ENCODE peak calls at places on chromosomes 4 and X, in nine cellular contexts. One of them, this sample, is unnamed.
A peak's percentile ranks its signal among the peaks of the same experiment; 100 is the strongest.

GRCh38 chrX:20412871-20413486 is 146.3 kb upstream of the RPS6KA3 start:
- DNase-seq in OCI-LY7: peak; percentile 4
- DNase-seq in IMR-90: no peak
- DNase-seq in nephron progenitor cell: no peak
- DNase-seq in left lung: peak; percentile 34
- DNase-seq in coronary artery: no peak
- DNase-seq in lower lobe of right lung: peak; percentile 55
- DNase-seq in B cell: peak; percentile 60
- DNase-seq in AG04449: no peak
- DNase-seq in this sample: peak; percentile 30

GRCh38 chr4:169383724-169384123 is 113.0 kb upstream of the SH3RF1 start:
- DNase-seq in OCI-LY7: no peak
- DNase-seq in IMR-90: peak; percentile 97
- DNase-seq in nephron progenitor cell: no peak
- DNase-seq in left lung: no peak
- DNase-seq in coronary artery: no peak
- DNase-seq in lower lobe of right lung: no peak
- DNase-seq in B cell: no peak
- DNase-seq in AG04449: peak; percentile 98
- DNase-seq in this sample: no peak

GRCh38 chr4:25449270-25449669 is 72.2 kb downstream of the ANAPC4 start:
- DNase-seq in OCI-LY7: no peak
- DNase-seq in IMR-90: no peak
- DNase-seq in nephron progenitor cell: no peak
- DNase-seq in left lung: no peak
- DNase-seq in coronary artery: no peak
- DNase-seq in lower lobe of right lung: no peak
- DNase-seq in B cell: no peak
- DNase-seq in AG04449: no peak
- DNase-seq in this sample: no peak

GRCh38 chr4:76199664-76200211 is 13.9 kb downstream of the SCARB2 start:
- DNase-seq in OCI-LY7: peak; percentile 76
- DNase-seq in IMR-90: peak; percentile 31
- DNase-seq in nephron progenitor cell: no peak
- DNase-seq in left lung: no peak
- DNase-seq in coronary artery: no peak
- DNase-seq in lower lobe of right lung: no peak
- DNase-seq in B cell: peak; percentile 77
- DNase-seq in AG04449: no peak
- DNase-seq in this sample: no peak

GRCh38 chrX:13059676-13060499 is 15.5 kb upstream of the FAM9C start:
- DNase-seq in OCI-LY7: no peak
- DNase-seq in IMR-90: peak; percentile 73
- DNase-seq in nephron progenitor cell: no peak
- DNase-seq in left lung: no peak
- DNase-seq in coronary artery: no peak
- DNase-seq in lower lobe of right lung: no peak
- DNase-seq in B cell: no peak
- DNase-seq in AG04449: no peak
- DNase-seq in this sample: no peak

GRCh38 chrX:10769696-10770619 is 149.6 kb upstream of the MID1 start:
- DNase-seq in OCI-LY7: no peak
- DNase-seq in IMR-90: peak; percentile 61
- DNase-seq in nephron progenitor cell: peak; percentile 19
- DNase-seq in left lung: no peak
- DNase-seq in coronary artery: no peak
- DNase-seq in lower lobe of right lung: no peak
- DNase-seq in B cell: no peak
- DNase-seq in AG04449: no peak
- DNase-seq in this sample: no peak

GRCh38 chrX:20361081-20361889 is 94.6 kb upstream of the RPS6KA3 start:
- DNase-seq in OCI-LY7: no peak
- DNase-seq in IMR-90: peak; percentile 53
- DNase-seq in nephron progenitor cell: no peak
- DNase-seq in left lung: no peak
- DNase-seq in coronary artery: no peak
- DNase-seq in lower lobe of right lung: peak; percentile 48
- DNase-seq in B cell: no peak
- DNase-seq in AG04449: no peak
- DNase-seq in this sample: no peak

GRCh38 chr4:19319607-19320006 is 932.1 kb upstream of the SLIT2 start:
- DNase-seq in OCI-LY7: no peak
- DNase-seq in IMR-90: no peak
- DNase-seq in nephron progenitor cell: no peak
- DNase-seq in left lung: no peak
- DNase-seq in coronary artery: no peak
- DNase-seq in lower lobe of right lung: no peak
- DNase-seq in B cell: no peak
- DNase-seq in AG04449: no peak
- DNase-seq in this sample: no peak

GRCh38 chrX:120647127-120647526 is 17.3 kb upstream of the C1GALT1C1 start:
- DNase-seq in OCI-LY7: no peak
- DNase-seq in IMR-90: no peak
- DNase-seq in nephron progenitor cell: no peak
- DNase-seq in left lung: no peak
- DNase-seq in coronary artery: no peak
- DNase-seq in lower lobe of right lung: no peak
- DNase-seq in B cell: no peak
- DNase-seq in AG04449: no peak
- DNase-seq in this sample: no peak

GRCh38 chr4:95061220-95061619 is 303.5 kb downstream of the BMPR1B start:
- DNase-seq in OCI-LY7: no peak
- DNase-seq in IMR-90: peak; percentile 9
- DNase-seq in nephron progenitor cell: no peak
- DNase-seq in left lung: no peak
- DNase-seq in coronary artery: no peak
- DNase-seq in lower lobe of right lung: no peak
- DNase-seq in B cell: no peak
- DNase-seq in AG04449: peak; percentile 3
- DNase-seq in this sample: no peak

GRCh38 chrX:134688839-134689238 is 30.6 kb upstream of the PLAC1 start:
- DNase-seq in OCI-LY7: no peak
- DNase-seq in IMR-90: peak; percentile 76
- DNase-seq in nephron progenitor cell: no peak
- DNase-seq in left lung: no peak
- DNase-seq in coronary artery: no peak
- DNase-seq in lower lobe of right lung: no peak
- DNase-seq in B cell: no peak
- DNase-seq in AG04449: no peak
- DNase-seq in this sample: no peak

GRCh38 chr4:41655177-41655576 is 93.3 kb downstream of the PHOX2B start:
- DNase-seq in OCI-LY7: no peak
- DNase-seq in IMR-90: peak; percentile 6
- DNase-seq in nephron progenitor cell: no peak
- DNase-seq in left lung: no peak
- DNase-seq in coronary artery: no peak
- DNase-seq in lower lobe of right lung: no peak
- DNase-seq in B cell: no peak
- DNase-seq in AG04449: no peak
- DNase-seq in this sample: no peak

GRCh38 chr4:10893417-10893816 is 208.8 kb upstream of the CLNK start:
- DNase-seq in OCI-LY7: peak; percentile 5
- DNase-seq in IMR-90: no peak
- DNase-seq in nephron progenitor cell: peak; percentile 4
- DNase-seq in left lung: no peak
- DNase-seq in coronary artery: no peak
- DNase-seq in lower lobe of right lung: no peak
- DNase-seq in B cell: peak; percentile 35
- DNase-seq in AG04449: no peak
- DNase-seq in this sample: no peak
- TF ChIP-seq CTCF in OCI-LY7: peak; percentile 64
- TF ChIP-seq CTCF in IMR-90: peak; percentile 8
- TF ChIP-seq CTCF in nephron progenitor cell: peak; percentile 49
- TF ChIP-seq CTCF in left lung: no peak
- TF ChIP-seq CTCF in coronary artery: no peak
- TF ChIP-seq CTCF in lower lobe of right lung: peak; percentile 15
- TF ChIP-seq CTCF in B cell: peak; percentile 65
- TF ChIP-seq CTCF in AG04449: peak; percentile 9
- TF ChIP-seq CTCF in this sample: peak; percentile 31

GRCh38 chrX:29617725-29618124 is 597.6 kb upstream of the MAGEB2 start:
- DNase-seq in OCI-LY7: no peak
- DNase-seq in IMR-90: no peak
- DNase-seq in nephron progenitor cell: no peak
- DNase-seq in left lung: no peak
- DNase-seq in coronary artery: no peak
- DNase-seq in lower lobe of right lung: no peak
- DNase-seq in B cell: no peak
- DNase-seq in AG04449: no peak
- DNase-seq in this sample: no peak
- TF ChIP-seq CTCF in OCI-LY7: no peak
- TF ChIP-seq CTCF in IMR-90: peak; percentile 12
- TF ChIP-seq CTCF in nephron progenitor cell: peak; percentile 7
- TF ChIP-seq CTCF in left lung: no peak
- TF ChIP-seq CTCF in coronary artery: no peak
- TF ChIP-seq CTCF in lower lobe of right lung: no peak
- TF ChIP-seq CTCF in B cell: no peak
- TF ChIP-seq CTCF in AG04449: no peak
- TF ChIP-seq CTCF in this sample: no peak

GRCh38 chr4:137299281-137299680 is 233.0 kb downstream of the PCDH18 start:
- DNase-seq in OCI-LY7: no peak
- DNase-seq in IMR-90: no peak
- DNase-seq in nephron progenitor cell: no peak
- DNase-seq in left lung: no peak
- DNase-seq in coronary artery: no peak
- DNase-seq in lower lobe of right lung: no peak
- DNase-seq in B cell: no peak
- DNase-seq in AG04449: no peak
- DNase-seq in this sample: no peak
- TF ChIP-seq CTCF in OCI-LY7: no peak
- TF ChIP-seq CTCF in IMR-90: no peak
- TF ChIP-seq CTCF in nephron progenitor cell: no peak
- TF ChIP-seq CTCF in left lung: no peak
- TF ChIP-seq CTCF in coronary artery: no peak
- TF ChIP-seq CTCF in lower lobe of right lung: no peak
- TF ChIP-seq CTCF in B cell: no peak
- TF ChIP-seq CTCF in AG04449: no peak
- TF ChIP-seq CTCF in this sample: no peak

GRCh38 chrX:63430026-63430425 is 78.9 kb upstream of the SPIN4 start:
- DNase-seq in OCI-LY7: peak; percentile 0
- DNase-seq in IMR-90: no peak
- DNase-seq in nephron progenitor cell: no peak
- DNase-seq in left lung: no peak
- DNase-seq in coronary artery: no peak
- DNase-seq in lower lobe of right lung: no peak
- DNase-seq in B cell: no peak
- DNase-seq in AG04449: no peak
- DNase-seq in this sample: no peak
- TF ChIP-seq CTCF in OCI-LY7: peak; percentile 33
- TF ChIP-seq CTCF in IMR-90: no peak
- TF ChIP-seq CTCF in nephron progenitor cell: no peak
- TF ChIP-seq CTCF in left lung: no peak
- TF ChIP-seq CTCF in coronary artery: no peak
- TF ChIP-seq CTCF in lower lobe of right lung: no peak
- TF ChIP-seq CTCF in B cell: no peak
- TF ChIP-seq CTCF in AG04449: no peak
- TF ChIP-seq CTCF in this sample: no peak

GRCh38 chr4:164293776-164294175 is 460.2 kb upstream of the SMIM31 start:
- DNase-seq in OCI-LY7: no peak
- DNase-seq in IMR-90: no peak
- DNase-seq in nephron progenitor cell: no peak
- DNase-seq in left lung: no peak
- DNase-seq in coronary artery: no peak
- DNase-seq in lower lobe of right lung: no peak
- DNase-seq in B cell: no peak
- DNase-seq in AG04449: no peak
- DNase-seq in this sample: no peak
- TF ChIP-seq CTCF in OCI-LY7: no peak
- TF ChIP-seq CTCF in IMR-90: no peak
- TF ChIP-seq CTCF in nephron progenitor cell: no peak
- TF ChIP-seq CTCF in left lung: no peak
- TF ChIP-seq CTCF in coronary artery: no peak
- TF ChIP-seq CTCF in lower lobe of right lung: no peak
- TF ChIP-seq CTCF in B cell: no peak
- TF ChIP-seq CTCF in AG04449: no peak
- TF ChIP-seq CTCF in this sample: no peak

DNA sequence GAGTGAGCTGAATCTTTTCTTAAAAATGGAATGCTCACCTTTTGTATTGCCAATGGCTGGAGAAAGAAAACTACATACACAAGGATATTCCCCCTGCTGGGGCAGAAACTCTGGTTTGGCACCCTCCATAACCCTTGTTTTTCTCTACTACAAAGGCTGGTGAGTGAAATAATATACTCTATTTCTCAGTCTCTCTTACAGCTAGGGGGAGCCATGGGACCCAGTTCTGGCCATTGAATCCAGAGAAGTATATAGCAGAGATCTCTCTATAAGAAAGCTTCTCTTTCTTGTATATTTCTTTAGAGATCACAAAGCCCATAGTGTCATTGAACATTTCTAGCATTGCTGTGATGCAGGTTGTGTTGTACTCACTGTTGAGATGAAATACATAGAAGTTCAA is 49.8 kb downstream of the SMPX start:
- DNase-seq in OCI-LY7: no peak
- DNase-seq in IMR-90: no peak
- DNase-seq in nephron progenitor cell: no peak
- DNase-seq in left lung: no peak
- DNase-seq in coronary artery: no peak
- DNase-seq in lower lobe of right lung: no peak
- DNase-seq in B cell: no peak
- DNase-seq in AG04449: no peak
- DNase-seq in this sample: no peak
- TF ChIP-seq CTCF in OCI-LY7: peak; percentile 56
- TF ChIP-seq CTCF in IMR-90: peak; percentile 27
- TF ChIP-seq CTCF in nephron progenitor cell: no peak
- TF ChIP-seq CTCF in left lung: no peak
- TF ChIP-seq CTCF in coronary artery: no peak
- TF ChIP-seq CTCF in lower lobe of right lung: no peak
- TF ChIP-seq CTCF in B cell: no peak
- TF ChIP-seq CTCF in AG04449: no peak
- TF ChIP-seq CTCF in this sample: no peak

This sample was measured in natural killer cell.